ENCODE peak calls at places on chromosomes 5 and 9, in six cellular contexts. U is astrocyte, Z is right lobe of liver, F is GM20000, G is fibroblast of pulmonary artery, C is HCT116. A is an unnamed sample.

GRCh38 chr9:128902351-128903078 is 18.3 kb upstream of the PHYHD1 start:
- DNase-seq in U (no peak), G (no peak), Z (no peak), F (peak), C (no peak), A (peak)

GRCh38 chr5:149063017-149063687 is at the start of gene SH3TC2:
- DNase-seq in U (peak), G (peak), C (peak), Z (peak), F (no peak), A (peak)

GRCh38 chr9:97638666-97639065 is 5.0 kb downstream of the NCBP1 start:
- DNase-seq in G (no peak), F (no peak), C (no peak), Z (no peak), U (no peak), A (no peak)

GRCh38 chr9:116546711-116547581 is 140.2 kb upstream of the TRIM32 start:
- DNase-seq in C (no peak), Z (peak), G (peak), U (peak), F (no peak), A (peak)

GRCh38 chr5:73591102-73591695 is 25.7 kb downstream of the UTP15 start:
- DNase-seq in F (peak), G (peak), Z (no peak), U (peak), C (peak), A (peak)

GRCh38 chr9:125405938-125406811 is 144.5 kb downstream of the GAPVD1 start:
- DNase-seq in G (peak), C (no peak), U (no peak), Z (no peak), F (no peak), A (peak)

GRCh38 chr5:141234109-141234508 is 11.0 kb downstream of the PCDHB14 start:
- DNase-seq in U (no peak), Z (no peak), C (no peak), F (no peak), G (peak), A (no peak)

GRCh38 chr5:151587796-151588606 is 3.1 kb downstream of the FAT2 start:
- DNase-seq in C (no peak), Z (no peak), U (no peak), G (no peak), F (no peak), A (no peak)

GRCh38 chr9:127444921-127445850 is 6.0 kb downstream of the RPL12 start:
- DNase-seq in C (no peak), U (peak), F (no peak), Z (no peak), G (no peak), A (no peak)

GRCh38 chr5:175894805-175895204 is 23.4 kb downstream of the CPLX2 start:
- DNase-seq in C (no peak), Z (no peak), G (no peak), F (no peak), U (no peak), A (no peak)

GRCh38 chr9:83537331-83538171 is 650 bp downstream of the FRMD3 start:
- DNase-seq in F (no peak), C (no peak), G (peak), U (peak), Z (no peak), A (no peak)

GRCh38 chr9:83535736-83536135 is 2.5 kb downstream of the FRMD3 start:
- DNase-seq in C (no peak), G (no peak), F (no peak), U (no peak), Z (no peak), A (no peak)

GRCh38 chr9:83538172-83538889 is at the start of gene FRMD3:
- DNase-seq in F (no peak), C (peak), U (peak), Z (peak), G (peak), A (peak)

GRCh38 chr9:83536332-83536731 is 1.9 kb downstream of the FRMD3 start:
- DNase-seq in F (no peak), U (no peak), G (no peak), Z (no peak), C (no peak), A (no peak)

DNA sequence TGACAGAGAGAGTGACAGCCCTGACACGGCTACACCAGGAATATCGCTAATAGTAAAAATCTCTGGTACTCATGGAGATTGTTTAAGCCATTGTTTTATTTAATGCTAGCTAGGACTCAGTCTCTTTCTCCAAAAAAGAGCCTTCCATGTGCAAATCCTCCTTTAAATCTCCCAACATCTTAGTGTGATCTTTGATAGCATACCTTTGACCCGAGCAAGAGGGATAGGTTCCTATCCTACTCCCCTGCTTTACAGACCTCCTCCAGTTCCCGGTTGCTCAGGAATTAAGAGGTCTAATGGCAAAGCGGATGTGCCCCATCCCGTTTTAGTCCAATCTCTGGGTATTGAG is 663 bp upstream of the FRMD3 start:
- DNase-seq in G (no peak), U (no peak), Z (no peak), C (no peak), F (no peak), A (no peak)
- TF ChIP-seq CTCF in G (no peak), U (no peak), Z (no peak), C (no peak), F (no peak), A (peak)

DNA sequence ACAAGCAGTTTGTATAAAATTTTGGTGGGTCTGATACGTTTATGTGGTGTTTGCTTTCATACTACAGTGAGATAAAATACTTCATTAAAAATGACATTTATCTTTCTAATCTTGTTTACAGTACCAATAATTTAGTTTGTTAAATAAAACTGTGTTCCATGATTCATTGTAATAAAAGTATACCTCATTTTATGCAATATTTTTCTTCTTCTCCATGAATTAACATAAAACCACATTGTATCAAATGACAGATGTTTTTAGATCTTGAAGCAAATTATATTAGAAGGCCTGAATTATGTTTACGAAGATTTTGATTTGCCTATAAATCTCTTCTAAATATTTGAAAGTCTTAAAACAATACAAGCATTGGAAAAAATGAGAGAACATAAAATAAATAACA is 1443.0 kb upstream of the CDH6 start:
- DNase-seq in F (no peak), Z (no peak), C (no peak), U (no peak), G (no peak), A (no peak)
- TF ChIP-seq CTCF in F (no peak), Z (no peak), C (no peak), U (no peak), G (no peak), A (no peak)

GRCh38 chr9:115220339-115221009 is 102.5 kb upstream of the TNC start:
- DNase-seq in U (no peak), Z (no peak), G (peak), C (no peak), F (no peak), A (no peak)

GRCh38 chr9:115225459-115226116 is 107.6 kb upstream of the TNC start:
- DNase-seq in G (no peak), Z (no peak), C (no peak), F (no peak), U (no peak), A (no peak)

GRCh38 chr9:115231116-115231515 is 113.2 kb upstream of the TNC start:
- DNase-seq in F (no peak), G (no peak), U (no peak), Z (no peak), C (no peak), A (no peak)

GRCh38 chr9:115229496-115229895 is 111.5 kb upstream of the TNC start:
- DNase-seq in F (no peak), Z (no peak), U (no peak), G (no peak), C (peak), A (peak)

GRCh38 chr9:115226152-115226551 is 108.2 kb upstream of the TNC start:
- DNase-seq in Z (no peak), U (no peak), C (peak), F (no peak), G (no peak), A (peak)
- TF ChIP-seq CTCF in Z (no peak), U (no peak), C (peak), F (no peak), G (no peak), A (no peak)

GRCh38 chr5:132263548-132264261 is 6.2 kb downstream of the PDLIM4 start:
- DNase-seq in U (peak), C (no peak), G (peak), F (peak), Z (no peak), A (no peak)
- TF ChIP-seq CTCF in U (peak), C (no peak), G (peak), F (no peak), Z (no peak), A (no peak)

GRCh38 chr5:27026791-27027190 is 11.6 kb downstream of the CDH9 start:
- DNase-seq in C (no peak), G (no peak), U (peak), Z (no peak), F (no peak), A (no peak)

GRCh38 chr5:27015758-27016157 is 22.6 kb downstream of the CDH9 start:
- DNase-seq in Z (no peak), G (no peak), U (no peak), F (no peak), C (no peak), A (no peak)

GRCh38 chr5:27026059-27026458 is 12.3 kb downstream of the CDH9 start:
- DNase-seq in U (no peak), F (no peak), G (no peak), C (no peak), Z (no peak), A (no peak)

GRCh38 chr5:27020965-27021364 is 17.4 kb downstream of the CDH9 start:
- DNase-seq in C (no peak), G (peak), Z (no peak), F (no peak), U (peak), A (no peak)
- TF ChIP-seq CTCF in C (no peak), G (peak), Z (no peak), F (no peak), U (peak), A (no peak)

GRCh38 chr9:105344283-105344682 is 99.8 kb downstream of the SLC44A1 start:
- DNase-seq in U (no peak), G (peak), Z (no peak), F (no peak), C (no peak), A (no peak)

GRCh38 chr9:105341784-105342183 is 97.3 kb downstream of the SLC44A1 start:
- DNase-seq in G (peak), Z (no peak), F (no peak), C (no peak), U (peak), A (no peak)

GRCh38 chr9:105338308-105338707 is 93.9 kb downstream of the SLC44A1 start:
- DNase-seq in U (no peak), F (no peak), G (no peak), Z (no peak), C (no peak), A (no peak)

DNA sequence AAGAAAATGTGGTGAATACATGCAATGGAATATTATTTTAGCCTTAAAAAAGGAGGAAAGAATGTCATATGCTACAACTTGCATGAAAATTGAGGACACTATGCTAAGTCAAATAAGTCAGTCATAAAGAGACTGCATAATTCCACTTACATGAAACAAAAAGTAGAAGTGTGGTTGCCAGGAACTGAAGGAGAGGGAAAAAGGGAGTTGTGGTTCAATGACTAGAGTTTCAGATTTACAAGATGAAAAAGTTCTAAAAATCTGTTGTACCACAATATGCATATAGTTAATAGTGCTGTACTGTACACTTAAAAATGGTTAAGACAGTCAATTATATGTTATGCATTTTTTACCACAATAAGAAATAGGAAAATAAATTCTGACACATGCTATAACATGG is 95.4 kb downstream of the SLC44A1 start:
- DNase-seq in F (no peak), C (no peak), Z (no peak), G (no peak), U (no peak), A (no peak)
- TF ChIP-seq CTCF in F (no peak), C (no peak), Z (no peak), G (no peak), U (no peak), A (no peak)